ENCODE peak calls at places on chromosomes 12 and 14, in seven cellular contexts. M, Q, K, H, E, T and B are unnamed samples.

GRCh38 chr14:68598089-68598488 is 194.8 kb downstream of the ZFP36L1 start:
- DNase-seq in Q (no peak), M (no peak), K (no peak), H (no peak), E (no peak), T (no peak), B (no peak)

GRCh38 chr14:36365766-36366165 is 45.3 kb upstream of the MBIP start:
- DNase-seq in T (no peak), E (no peak), K (no peak), Q (no peak), H (no peak), M (no peak), B (no peak)

GRCh38 chr14:58712357-58712756 is 74.6 kb downstream of the DACT1 start:
- DNase-seq in H (no peak), Q (no peak), T (no peak), E (no peak), K (no peak), M (no peak), B (no peak)

GRCh38 chr12:117241697-117242096 is 51.4 kb upstream of the FBXO21 start:
- DNase-seq in K (no peak), H (no peak), E (no peak), Q (no peak), M (no peak), T (no peak), B (no peak)

GRCh38 chr12:54991161-54991991 is 6.8 kb upstream of the TESPA1 start:
- DNase-seq in M (no peak), K (peak), E (no peak), H (no peak), Q (no peak), T (no peak), B (no peak)

GRCh38 chr14:94481468-94482131 is 5.6 kb upstream of the SERPINA9 start:
- DNase-seq in E (no peak), Q (no peak), H (no peak), T (no peak), K (no peak), M (no peak), B (no peak)

GRCh38 chr14:72515779-72516770 is 377.8 kb downstream of the DPF3 start:
- DNase-seq in T (no peak), K (no peak), E (no peak), Q (peak), H (no peak), M (peak), B (no peak)

GRCh38 chr12:111319600-111320232 is 49.2 kb downstream of the PHETA1 start:
- DNase-seq in M (no peak), Q (no peak), K (no peak), E (no peak), T (no peak), H (no peak), B (no peak)